ENCODE peak calls at places on chromosome 1, in ten cellular contexts. M is AG04449; P is activated naive CD8-positive, alpha-beta T cell treated with anti-CD3 and anti-CD28 coated beads for 36 hours; B is RKO; I is heart right ventricle; N is HS-5; X is GM03348; R is activated naive CD4-positive, alpha-beta T cell; Z is endothelial cell of umbilical vein; V is hippocampal formation. T is an unnamed sample.

GRCh38 chr1:183742367-183742766 is 62.6 kb upstream of the RGL1 start:
- DNase-seq in X (no peak), V (no peak), N (no peak), B (no peak), M (no peak), I (no peak), P (no peak), Z (no peak), R (no peak), T (no peak)

GRCh38 chr1:204716687-204717086 is 31.1 kb upstream of the LRRN2 start:
- DNase-seq in X (no peak), M (no peak), P (no peak), I (no peak), V (no peak), Z (no peak), B (no peak), N (no peak), R (no peak), T (no peak)

GRCh38 chr1:66003690-66004089 is 211.0 kb downstream of the PDE4B start:
- DNase-seq in I (no peak), B (no peak), N (no peak), R (no peak), P (no peak), X (no peak), Z (no peak), V (no peak), M (no peak), T (no peak)

GRCh38 chr1:206769331-206769731 is 1.2 kb upstream of the IL19 start:
- DNase-seq in X (no peak), R (no peak), M (no peak), N (no peak), V (no peak), B (no peak), P (peak), Z (no peak), I (no peak), T (peak)

GRCh38 chr1:6099787-6100765 is 54.4 kb downstream of the KCNAB2 start:
- DNase-seq in X (no peak), M (no peak), B (peak), P (no peak), R (no peak), N (no peak), I (no peak), V (no peak), Z (no peak), T (no peak)

GRCh38 chr1:15436881-15437449 is 1.3 kb upstream of the CTRC start:
- DNase-seq in P (no peak), X (no peak), V (no peak), R (no peak), B (no peak), Z (no peak), N (no peak), I (no peak), M (no peak), T (no peak)

GRCh38 chr1:223341111-223341510 is 22.9 kb downstream of the SUSD4 start:
- DNase-seq in Z (no peak), P (no peak), I (peak), X (peak), M (peak), N (no peak), B (no peak), V (no peak), R (no peak), T (no peak)

GRCh38 chr1:170273556-170274501 is 128.1 kb downstream of the NTMT2 start:
- DNase-seq in P (no peak), R (no peak), M (no peak), Z (no peak), I (peak), N (no peak), B (no peak), V (no peak), X (peak), T (no peak)

GRCh38 chr1:163379801-163380200 is 58.0 kb downstream of the NUF2 start:
- DNase-seq in M (no peak), V (no peak), B (no peak), P (no peak), R (no peak), Z (no peak), I (no peak), X (no peak), N (no peak), T (no peak)

GRCh38 chr1:178684542-178685000 is 40.5 kb upstream of the RALGPS2 start:
- DNase-seq in R (no peak), X (peak), Z (peak), I (no peak), N (peak), P (no peak), V (no peak), B (peak), M (peak), T (no peak)